ENCODE peak calls at places on chromosomes 12 and 14, in eight cellular contexts. R is small intestine, G is HCT116, J is PC-9, Y is kidney, H is neural progenitor cell, X is GM23338, F is A673. Z is an unnamed sample. For H3K4me1, the result is how much of the 10 kb centered on the place peaks cover.

GRCh38 chr12:53213348-53213747 is 6.3 kb upstream of the ITGB7 start:
- DNase-seq in R (peak), G (no peak), J (peak), Y (peak), H (peak), X (peak), F (peak), Z (no peak)

GRCh38 chr14:99234982-99235491 is 37.0 kb downstream of the BCL11B start:
- DNase-seq in R (no peak), G (peak), J (no peak), Y (no peak), H (peak), X (peak), F (peak), Z (no peak)

GRCh38 chr12:67447180-67447579 is 178.0 kb downstream of the CAND1 start:
- DNase-seq in R (no peak), G (no peak), J (no peak), Y (no peak), H (peak), X (no peak), F (no peak), Z (no peak)

GRCh38 chr12:111304642-111305071 is 64.2 kb downstream of the PHETA1 start:
- DNase-seq in R (no peak), G (peak), J (peak), Y (no peak), H (peak), X (peak), F (peak), Z (no peak)

GRCh38 chr14:70808402-70809237 is 693 bp downstream of the MAP3K9 start:
- DNase-seq in R (peak), G (no peak), J (peak), Y (peak), H (peak), X (peak), F (peak), Z (peak)

GRCh38 chr14:93017341-93017797 is 94.4 kb downstream of the CHGA start:
- DNase-seq in R (no peak), G (no peak), J (no peak), Y (no peak), H (no peak), X (no peak), F (no peak), Z (no peak)

GRCh38 chr14:86766469-86766868 is 1226.5 kb downstream of the GALC start:
- DNase-seq in R (no peak), G (no peak), J (no peak), Y (no peak), H (no peak), X (no peak), F (peak), Z (no peak)

GRCh38 chr14:22472466-22472865 is 116.6 kb downstream of the DAD1 start:
- DNase-seq in R (no peak), G (no peak), J (no peak), Y (no peak), H (no peak), X (no peak), F (peak), Z (no peak)

GRCh38 chr12:53074290-53074998 is 4.7 kb downstream of the SPRYD3 start:
- DNase-seq in R (no peak), G (no peak), J (no peak), Y (peak), H (no peak), X (no peak), F (no peak), Z (no peak)

GRCh38 chr14:49497725-49498348 is 88.3 kb downstream of the RPS29 start:
- DNase-seq in R (peak), G (peak), J (no peak), Y (no peak), H (peak), X (peak), F (peak), Z (no peak)

GRCh38 chr12:49347307-49348237 is 884 bp downstream of the DNAJC22 start:
- DNase-seq in R (peak), G (peak), J (peak), Y (peak), H (peak), X (peak), F (peak), Z (peak)
- H3K4me1 ChIP-seq in R (under half), G (under half), J (under half), Y (under half), H (under half), X (under half), F (under half), Z (under half)

DNA sequence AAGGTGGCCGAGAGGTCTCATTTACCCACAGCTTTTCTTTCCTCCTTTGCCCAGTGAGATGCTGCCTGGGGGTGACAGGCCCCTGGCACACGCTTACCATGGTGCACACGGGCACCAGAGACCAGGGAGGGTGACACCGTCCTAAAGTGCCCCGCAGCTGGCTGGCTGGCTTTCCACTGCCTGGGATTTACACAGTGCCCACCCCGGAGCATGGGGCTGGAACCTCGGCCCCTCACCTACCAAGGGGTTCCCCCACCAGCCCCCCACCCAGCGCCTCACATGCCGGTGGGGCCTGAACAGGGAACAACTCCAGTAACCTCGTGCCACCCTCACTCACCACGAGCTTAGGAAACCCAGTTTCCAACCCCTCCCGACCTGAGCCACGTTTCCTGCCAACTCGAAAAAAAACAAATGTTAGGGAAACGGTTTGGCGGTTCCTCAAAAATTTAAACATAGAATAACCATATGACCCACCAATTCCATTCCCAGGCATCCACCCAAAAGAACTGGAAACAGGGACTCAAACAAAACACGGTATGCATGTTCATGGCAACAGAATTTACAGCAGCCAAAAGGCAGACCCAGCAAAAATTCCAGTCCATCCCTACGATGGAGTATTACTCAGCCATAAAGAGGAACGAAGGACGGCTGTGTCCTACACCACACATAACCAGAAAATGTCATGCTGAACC is 69.1 kb downstream of the NCOR2 start:
- DNase-seq in R (no peak), G (no peak), J (no peak), Y (no peak), H (no peak), X (no peak), F (no peak), Z (no peak)
- H3K4me1 ChIP-seq in R (under half), G (under half), J (under half), Y (under half), H (under half), X (under half), F (half or more), Z (under half)

DNA sequence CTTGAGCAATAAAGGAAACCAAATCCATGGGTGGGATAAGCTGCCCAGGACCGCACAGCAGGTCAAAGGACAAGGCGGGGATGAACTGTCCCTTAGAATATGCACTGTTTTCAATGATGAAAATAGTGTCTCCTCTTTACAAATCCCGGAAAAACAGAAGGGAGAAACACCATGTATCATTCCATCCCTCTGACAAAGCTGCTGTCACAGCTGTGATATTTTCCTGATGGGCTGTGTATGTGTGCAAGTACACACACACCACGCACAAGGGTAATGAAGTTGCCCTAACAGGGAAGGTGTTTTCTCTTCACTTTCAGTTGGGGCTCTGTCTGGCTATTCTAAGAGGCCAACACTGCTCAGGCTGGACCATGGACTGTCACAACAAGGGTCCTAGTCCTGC is 70.2 kb downstream of the ACTN1 start:
- DNase-seq in R (no peak), G (no peak), J (no peak), Y (peak), H (no peak), X (no peak), F (no peak), Z (no peak)
- H3K4me1 ChIP-seq in R (under half), G (under half), J (under half), Y (under half), H (under half), X (under half), F (under half), Z (under half)

GRCh38 chr12:131904346-131904745 is 9.9 kb downstream of the ULK1 start:
- DNase-seq in R (no peak), G (no peak), J (no peak), Y (peak), H (no peak), X (no peak), F (no peak), Z (no peak)

GRCh38 chr12:131903270-131904255 is 9.1 kb downstream of the ULK1 start:
- DNase-seq in R (no peak), G (no peak), J (no peak), Y (peak), H (no peak), X (no peak), F (no peak), Z (no peak)

GRCh38 chr12:131900397-131900796 is 6.0 kb downstream of the ULK1 start:
- DNase-seq in R (no peak), G (no peak), J (peak), Y (no peak), H (no peak), X (no peak), F (no peak), Z (no peak)

GRCh38 chr12:131902332-131903241 is 8.2 kb downstream of the ULK1 start:
- DNase-seq in R (no peak), G (no peak), J (no peak), Y (peak), H (no peak), X (no peak), F (no peak), Z (no peak)

DNA sequence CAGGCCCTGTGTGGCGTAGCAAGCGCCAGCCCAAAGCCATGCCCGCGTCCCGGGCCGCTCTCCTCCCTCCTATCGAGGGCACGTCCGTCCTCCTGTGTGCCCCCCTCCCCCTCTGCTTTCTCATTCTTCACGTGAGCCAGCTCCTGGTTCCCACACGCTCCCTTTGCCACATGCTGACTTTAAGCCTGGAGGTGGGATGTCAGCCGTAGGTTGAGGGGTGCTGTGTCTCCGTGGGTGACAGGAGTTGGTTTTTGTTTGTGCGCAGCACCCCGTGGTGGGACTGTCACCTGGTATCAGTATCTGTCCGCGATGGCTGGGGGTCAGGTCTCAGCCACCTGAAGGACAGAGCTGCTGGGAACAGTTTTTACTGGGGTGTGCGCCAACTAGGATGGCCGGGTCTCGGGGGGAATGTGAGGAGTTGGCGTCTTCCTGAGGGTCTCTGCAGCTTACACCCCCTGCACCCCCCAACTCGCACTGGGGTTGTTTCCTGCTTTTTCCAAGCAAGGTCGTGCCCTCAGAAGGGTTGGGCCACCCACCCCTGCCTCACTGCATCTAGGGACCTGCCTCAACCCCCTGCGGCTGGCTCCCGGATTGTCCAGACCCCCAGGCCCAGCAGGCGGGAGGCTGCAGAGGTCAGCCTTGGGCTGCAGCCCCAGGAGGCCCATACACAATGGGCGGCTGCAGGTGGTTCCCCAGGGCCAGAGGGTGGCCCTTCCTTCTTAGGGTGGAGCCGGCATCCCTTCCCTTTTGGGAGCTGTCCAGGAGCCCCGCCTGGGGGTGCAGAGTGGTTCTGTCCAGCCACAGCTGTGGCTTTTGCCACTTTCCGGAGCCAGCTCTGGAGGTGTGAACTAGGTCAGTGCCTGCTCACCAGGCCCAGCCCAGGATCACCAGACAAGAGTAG is 7.3 kb downstream of the ULK1 start:
- DNase-seq in R (no peak), G (no peak), J (peak), Y (peak), H (no peak), X (no peak), F (no peak), Z (peak)
- H3K4me1 ChIP-seq in R (under half), G (under half), J (under half), Y (under half), H (under half), X (under half), F (under half), Z (under half)

GRCh38 chr12:92042791-92043531 is 102.7 kb downstream of the BTG1 start:
- DNase-seq in R (no peak), G (no peak), J (no peak), Y (no peak), H (no peak), X (no peak), F (no peak), Z (no peak)

GRCh38 chr12:92038476-92038875 is 107.2 kb downstream of the BTG1 start:
- DNase-seq in R (no peak), G (no peak), J (no peak), Y (no peak), H (no peak), X (no peak), F (no peak), Z (no peak)

GRCh38 chr12:92044435-92044834 is 101.2 kb downstream of the BTG1 start:
- DNase-seq in R (no peak), G (no peak), J (no peak), Y (no peak), H (no peak), X (no peak), F (no peak), Z (no peak)

GRCh38 chr12:92039048-92039447 is 106.6 kb downstream of the BTG1 start:
- DNase-seq in R (no peak), G (no peak), J (no peak), Y (no peak), H (no peak), X (peak), F (no peak), Z (no peak)

GRCh38 chr12:92041742-92042141 is 103.9 kb downstream of the BTG1 start:
- DNase-seq in R (no peak), G (no peak), J (no peak), Y (no peak), H (no peak), X (peak), F (no peak), Z (no peak)
- H3K4me1 ChIP-seq in R (under half), G (under half), J (under half), Y (under half), H (under half), X (under half), F (under half), Z (under half)

DNA sequence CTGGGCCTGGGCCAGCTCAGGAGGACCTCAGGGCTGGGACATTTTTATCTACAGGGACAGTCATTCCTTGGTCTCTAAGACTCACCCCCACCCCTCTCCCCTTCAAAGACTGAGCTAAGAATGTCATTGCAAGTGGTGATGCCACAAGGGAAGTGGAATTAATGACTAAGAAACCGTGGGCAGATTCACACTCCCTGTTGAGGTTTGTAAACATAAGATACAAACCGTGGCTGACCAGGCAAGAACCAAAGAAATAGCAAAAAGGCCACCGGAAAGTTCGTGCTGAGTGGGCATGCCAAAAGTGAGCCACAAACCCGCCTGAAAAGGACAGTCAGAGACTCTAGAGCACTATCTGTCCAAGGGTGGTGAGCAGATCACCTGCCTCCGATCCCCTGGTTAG is 25.7 kb downstream of the NUAK1 start:
- DNase-seq in R (no peak), G (peak), J (no peak), Y (no peak), H (no peak), X (no peak), F (no peak), Z (no peak)
- H3K4me1 ChIP-seq in R (under half), G (under half), J (half or more), Y (under half), H (half or more), X (half or more), F (under half), Z (half or more)

GRCh38 chr12:6471992-6472366 is 1.5 kb upstream of the VAMP1 start:
- DNase-seq in R (no peak), G (no peak), J (no peak), Y (no peak), H (no peak), X (no peak), F (no peak), Z (no peak)

GRCh38 chr12:6468283-6468575 is 2.2 kb downstream of the VAMP1 start:
- DNase-seq in R (peak), G (no peak), J (no peak), Y (no peak), H (no peak), X (no peak), F (no peak), Z (no peak)

GRCh38 chr12:6470375-6471163 is at the start of gene VAMP1:
- DNase-seq in R (peak), G (peak), J (peak), Y (peak), H (peak), X (peak), F (peak), Z (peak)

GRCh38 chr12:6469092-6469491 is 1.4 kb downstream of the VAMP1 start:
- DNase-seq in R (no peak), G (no peak), J (no peak), Y (no peak), H (no peak), X (no peak), F (no peak), Z (no peak)

GRCh38 chr12:6469609-6470374 is 685 bp downstream of the VAMP1 start:
- DNase-seq in R (no peak), G (no peak), J (no peak), Y (no peak), H (peak), X (peak), F (no peak), Z (no peak)
- H3K4me1 ChIP-seq in R (under half), G (under half), J (under half), Y (under half), H (under half), X (under half), F (under half), Z (under half)

DNA sequence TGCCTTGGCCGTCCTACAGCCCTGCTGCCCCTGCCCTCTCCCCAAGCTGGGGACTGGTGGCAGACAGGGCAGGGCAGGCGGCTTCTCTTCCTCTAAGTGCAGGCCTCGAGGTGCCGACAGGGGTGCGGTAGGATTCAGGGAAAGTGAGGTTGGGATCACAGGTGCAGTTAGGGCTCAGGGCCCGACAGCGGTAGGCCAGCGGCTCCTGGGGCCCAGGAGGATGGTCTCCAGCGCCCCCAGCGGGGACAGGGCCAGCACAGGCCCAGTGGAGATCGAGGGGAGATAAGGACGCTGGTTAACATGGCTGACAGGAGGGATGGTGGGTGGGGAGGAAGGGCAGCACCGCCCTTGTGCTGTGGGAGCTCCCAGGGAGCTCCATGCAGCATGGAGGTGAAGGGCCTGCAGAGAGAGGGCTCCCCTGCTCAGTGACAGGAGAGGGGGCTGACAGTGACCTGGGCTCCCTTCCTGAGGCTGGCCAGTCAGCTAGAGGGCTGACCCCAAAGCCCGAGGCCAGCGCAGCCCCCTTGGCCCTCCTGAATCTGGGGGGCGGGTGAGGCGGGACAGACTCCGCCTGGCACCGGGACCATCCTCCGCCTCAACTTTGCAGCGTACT is 860 bp upstream of the CRIP1 start:
- DNase-seq in R (peak), G (no peak), J (peak), Y (no peak), H (peak), X (peak), F (peak), Z (no peak)
- H3K4me1 ChIP-seq in R (under half), G (under half), J (under half), Y (under half), H (under half), X (under half), F (under half), Z (under half)

Z was measured in RWPE2.